ENCODE peak calls at places on chromosomes 3 and 15, in four cellular contexts. P is RCC 7860, C is midbrain, V is adrenal gland. Y is an unnamed sample.

GRCh38 chr15:68492855-68493254 is 60.9 kb upstream of the ITGA11 start:
- DNase-seq in V (no peak), P (peak; percentile 52), C (no peak), Y (peak; percentile 60)

GRCh38 chr3:34213481-34213880 is 415.1 kb downstream of the PDCD6IP start:
- DNase-seq in V (no peak), C (peak; percentile 4), P (no peak), Y (no peak)

GRCh38 chr3:42590989-42591756 is 513 bp downstream of the SS18L2 start:
- DNase-seq in C (no peak), V (peak; percentile 63), P (no peak), Y (no peak)

GRCh38 chr15:32974691-32975090 is 219.8 kb downstream of the FMN1 start:
- DNase-seq in V (no peak), C (no peak), P (no peak), Y (no peak)

GRCh38 chr15:61198722-61199121 is 30.4 kb downstream of the RORA start:
- DNase-seq in P (no peak), C (no peak), V (no peak), Y (no peak)

GRCh38 chr3:89108154-89108553 is 733 bp downstream of the EPHA3 start:
- DNase-seq in V (no peak), P (no peak), C (peak; percentile 7), Y (no peak)

GRCh38 chr3:42216820-42217416 is 49.1 kb downstream of the CCK start:
- DNase-seq in C (no peak), P (no peak), V (no peak), Y (no peak)

GRCh38 chr3:111669926-111670630 is 74.9 kb upstream of the ZBED2 start:
- DNase-seq in P (peak; percentile 34), V (no peak), C (no peak), Y (no peak)

GRCh38 chr15:59039225-59039624 is 51.8 kb downstream of the RNF111 start:
- DNase-seq in V (no peak), C (no peak), P (no peak), Y (no peak)

GRCh38 chr3:139427283-139428060 is 38.0 kb upstream of the COPB2 start:
- DNase-seq in V (no peak), C (peak; percentile 89), P (peak; percentile 61), Y (no peak)

Y was measured in right cardiac atrium.